ENCODE peak calls at places on chromosomes 12 and 14, in six cellular contexts. N is NCI-H1694; I is pancreas; R is GM23248; U is activated CD4-positive, alpha-beta T cell treated with anti-CD3 and anti-CD28 coated beads for 1 hour; A is NCI-H1105. F is an unnamed sample.

GRCh38 chr12:49507139-49507538 is 31.7 kb upstream of the KCNH3 start:
- DNase-seq in A (no peak), R (peak; percentile 79), U (no peak), N (no peak), I (no peak), F (no peak)

GRCh38 chr14:23071975-23072539 is 14.7 kb upstream of the CDH24 start:
- DNase-seq in A (no peak), N (no peak), I (no peak), R (no peak), U (no peak), F (no peak)

GRCh38 chr14:52044791-52045522 is 23.9 kb downstream of the NID2 start:
- DNase-seq in U (no peak), A (no peak), N (no peak), I (peak; percentile 80), R (peak; percentile 97), F (no peak)

GRCh38 chr12:52155048-52155868 is 36.6 kb downstream of the KRT80 start:
- DNase-seq in I (no peak), U (peak; percentile 18), R (peak; percentile 68), N (no peak), A (no peak), F (no peak)

GRCh38 chr14:61048640-61049039 is 67.6 kb downstream of the SLC38A6 start:
- DNase-seq in A (no peak), U (no peak), R (peak; percentile 61), N (no peak), I (no peak), F (no peak)

GRCh38 chr12:754238-754816 is 1.9 kb downstream of the WNK1 start:
- DNase-seq in I (peak; percentile 31), A (no peak), U (no peak), R (peak; percentile 52), N (no peak), F (no peak)

GRCh38 chr14:99573436-99574098 is 30.4 kb downstream of the CCDC85C start:
- DNase-seq in A (no peak), N (no peak), I (no peak), U (no peak), R (no peak), F (no peak)

GRCh38 chr14:49420201-49420600 is 166.0 kb downstream of the RPS29 start:
- DNase-seq in N (no peak), R (no peak), I (no peak), U (no peak), A (no peak), F (no peak)

GRCh38 chr12:110249105-110249504 is 31.9 kb upstream of the ATP2A2 start:
- DNase-seq in A (no peak), I (no peak), U (no peak), R (no peak), N (no peak), F (peak; percentile 45)

GRCh38 chr14:75196468-75196867 is 20.1 kb upstream of the TMED10 start:
- DNase-seq in R (no peak), I (peak; percentile 60), N (no peak), U (no peak), A (no peak), F (no peak)

GRCh38 chr12:77625441-77625840 is 205.3 kb upstream of the NAV3 start:
- DNase-seq in U (no peak), I (no peak), A (no peak), N (no peak), R (peak; percentile 97), F (no peak)

GRCh38 chr14:43471595-43471994 is 1035.5 kb downstream of the FSCB start:
- DNase-seq in U (no peak), R (no peak), I (no peak), A (no peak), N (no peak), F (no peak)

GRCh38 chr12:120836119-120836684 is 68.0 kb downstream of the SPPL3 start:
- DNase-seq in A (no peak), R (no peak), N (no peak), U (no peak), I (no peak), F (no peak)

GRCh38 chr12:110739894-110740293 is 2.8 kb downstream of the PPP1CC start:
- DNase-seq in I (no peak), A (no peak), N (no peak), R (peak; percentile 48), U (no peak), F (no peak)

GRCh38 chr12:65640489-65640901 is 183.8 kb upstream of the HMGA2 start:
- DNase-seq in R (peak; percentile 95), I (no peak), A (no peak), N (no peak), U (no peak), F (no peak)

GRCh38 chr12:113222730-113223531 is 1.7 kb downstream of the TPCN1 start:
- DNase-seq in U (no peak), R (peak; percentile 84), N (peak; percentile 19), A (peak; percentile 68), I (peak; percentile 88), F (peak; percentile 82)

F was measured in left lobe of liver.